ENCODE peak calls at places on chromosomes 12 and 14, in nine cellular contexts. One of them, this sample, is unnamed.

GRCh38 chr12:31324116-31324844 is 1.7 kb downstream of the SINHCAF start:
- DNase-seq in NCI-H774: peak; percentile 73
- DNase-seq in stimulated activated CD8-positive, alpha-beta memory T cell treated with anti-CD3 and anti-CD28 coated beads, Interleukin-4, amount 100 ng/mL, for 24 hours: peak; percentile 50
- DNase-seq in activated naive CD4-positive, alpha-beta T cell treated with anti-CD3 and anti-CD28 coated beads for 36 hours: peak; percentile 74
- DNase-seq in mesenteric fat pad: peak; percentile 90
- DNase-seq in COR-L47: peak; percentile 49
- DNase-seq in GOT3: no peak
- DNase-seq in T-helper 2 cell: peak; percentile 82
- DNase-seq in AG04450: peak; percentile 38
- DNase-seq in this sample: peak; percentile 79

GRCh38 chr12:64028541-64028940 is 184.0 kb downstream of the SRGAP1 start:
- DNase-seq in GOT3: no peak
- DNase-seq in T-helper 2 cell: no peak
- DNase-seq in NCI-H774: no peak
- DNase-seq in mesenteric fat pad: no peak
- DNase-seq in AG04450: no peak
- DNase-seq in stimulated activated CD8-positive, alpha-beta memory T cell treated with anti-CD3 and anti-CD28 coated beads, Interleukin-4, amount 100 ng/mL, for 24 hours: no peak
- DNase-seq in activated naive CD4-positive, alpha-beta T cell treated with anti-CD3 and anti-CD28 coated beads for 36 hours: no peak
- DNase-seq in COR-L47: no peak
- DNase-seq in this sample: no peak

GRCh38 chr14:98826618-98827017 is 445.4 kb downstream of the BCL11B start:
- DNase-seq in NCI-H774: no peak
- DNase-seq in T-helper 2 cell: no peak
- DNase-seq in COR-L47: peak; percentile 34
- DNase-seq in stimulated activated CD8-positive, alpha-beta memory T cell treated with anti-CD3 and anti-CD28 coated beads, Interleukin-4, amount 100 ng/mL, for 24 hours: no peak
- DNase-seq in GOT3: no peak
- DNase-seq in AG04450: no peak
- DNase-seq in mesenteric fat pad: no peak
- DNase-seq in activated naive CD4-positive, alpha-beta T cell treated with anti-CD3 and anti-CD28 coated beads for 36 hours: no peak
- DNase-seq in this sample: no peak

GRCh38 chr14:30129795-30130194 is 202.1 kb upstream of the PRKD1 start:
- DNase-seq in GOT3: no peak
- DNase-seq in activated naive CD4-positive, alpha-beta T cell treated with anti-CD3 and anti-CD28 coated beads for 36 hours: no peak
- DNase-seq in T-helper 2 cell: no peak
- DNase-seq in stimulated activated CD8-positive, alpha-beta memory T cell treated with anti-CD3 and anti-CD28 coated beads, Interleukin-4, amount 100 ng/mL, for 24 hours: no peak
- DNase-seq in mesenteric fat pad: no peak
- DNase-seq in NCI-H774: no peak
- DNase-seq in COR-L47: no peak
- DNase-seq in AG04450: no peak
- DNase-seq in this sample: no peak

GRCh38 chr14:90429764-90430163 is 32.9 kb downstream of the CALM1 start:
- DNase-seq in stimulated activated CD8-positive, alpha-beta memory T cell treated with anti-CD3 and anti-CD28 coated beads, Interleukin-4, amount 100 ng/mL, for 24 hours: no peak
- DNase-seq in COR-L47: no peak
- DNase-seq in T-helper 2 cell: no peak
- DNase-seq in mesenteric fat pad: no peak
- DNase-seq in AG04450: no peak
- DNase-seq in GOT3: no peak
- DNase-seq in NCI-H774: no peak
- DNase-seq in activated naive CD4-positive, alpha-beta T cell treated with anti-CD3 and anti-CD28 coated beads for 36 hours: no peak
- DNase-seq in this sample: no peak

GRCh38 chr14:102830474-102831045 is 53.3 kb downstream of the TRAF3 start:
- DNase-seq in stimulated activated CD8-positive, alpha-beta memory T cell treated with anti-CD3 and anti-CD28 coated beads, Interleukin-4, amount 100 ng/mL, for 24 hours: no peak
- DNase-seq in COR-L47: no peak
- DNase-seq in mesenteric fat pad: no peak
- DNase-seq in activated naive CD4-positive, alpha-beta T cell treated with anti-CD3 and anti-CD28 coated beads for 36 hours: no peak
- DNase-seq in T-helper 2 cell: no peak
- DNase-seq in NCI-H774: no peak
- DNase-seq in GOT3: no peak
- DNase-seq in AG04450: no peak
- DNase-seq in this sample: no peak

GRCh38 chr14:22850944-22851790 is 14.8 kb downstream of the MMP14 start:
- DNase-seq in T-helper 2 cell: no peak
- DNase-seq in activated naive CD4-positive, alpha-beta T cell treated with anti-CD3 and anti-CD28 coated beads for 36 hours: peak; percentile 27
- DNase-seq in NCI-H774: no peak
- DNase-seq in COR-L47: no peak
- DNase-seq in stimulated activated CD8-positive, alpha-beta memory T cell treated with anti-CD3 and anti-CD28 coated beads, Interleukin-4, amount 100 ng/mL, for 24 hours: no peak
- DNase-seq in AG04450: peak; percentile 82
- DNase-seq in GOT3: peak; percentile 38
- DNase-seq in mesenteric fat pad: no peak
- DNase-seq in this sample: peak; percentile 90

GRCh38 chr12:117037296-117038022 is 61.8 kb downstream of the TESC start:
- DNase-seq in activated naive CD4-positive, alpha-beta T cell treated with anti-CD3 and anti-CD28 coated beads for 36 hours: no peak
- DNase-seq in stimulated activated CD8-positive, alpha-beta memory T cell treated with anti-CD3 and anti-CD28 coated beads, Interleukin-4, amount 100 ng/mL, for 24 hours: no peak
- DNase-seq in GOT3: no peak
- DNase-seq in AG04450: peak; percentile 6
- DNase-seq in T-helper 2 cell: no peak
- DNase-seq in COR-L47: no peak
- DNase-seq in mesenteric fat pad: no peak
- DNase-seq in NCI-H774: no peak
- DNase-seq in this sample: no peak

GRCh38 chr12:75257510-75257909 is 47.9 kb upstream of the KCNC2 start:
- DNase-seq in T-helper 2 cell: no peak
- DNase-seq in activated naive CD4-positive, alpha-beta T cell treated with anti-CD3 and anti-CD28 coated beads for 36 hours: no peak
- DNase-seq in AG04450: no peak
- DNase-seq in GOT3: no peak
- DNase-seq in NCI-H774: no peak
- DNase-seq in stimulated activated CD8-positive, alpha-beta memory T cell treated with anti-CD3 and anti-CD28 coated beads, Interleukin-4, amount 100 ng/mL, for 24 hours: no peak
- DNase-seq in mesenteric fat pad: no peak
- DNase-seq in COR-L47: no peak
- DNase-seq in this sample: no peak

GRCh38 chr12:96889273-96889933 is 17.7 kb upstream of the NEDD1 start:
- DNase-seq in T-helper 2 cell: no peak
- DNase-seq in GOT3: no peak
- DNase-seq in mesenteric fat pad: no peak
- DNase-seq in NCI-H774: no peak
- DNase-seq in stimulated activated CD8-positive, alpha-beta memory T cell treated with anti-CD3 and anti-CD28 coated beads, Interleukin-4, amount 100 ng/mL, for 24 hours: no peak
- DNase-seq in COR-L47: no peak
- DNase-seq in AG04450: peak; percentile 23
- DNase-seq in activated naive CD4-positive, alpha-beta T cell treated with anti-CD3 and anti-CD28 coated beads for 36 hours: no peak
- DNase-seq in this sample: no peak

GRCh38 chr14:94545131-94545841 is 16.0 kb upstream of the SERPINA4 start:
- DNase-seq in GOT3: no peak
- DNase-seq in NCI-H774: no peak
- DNase-seq in mesenteric fat pad: peak; percentile 69
- DNase-seq in AG04450: no peak
- DNase-seq in T-helper 2 cell: no peak
- DNase-seq in activated naive CD4-positive, alpha-beta T cell treated with anti-CD3 and anti-CD28 coated beads for 36 hours: no peak
- DNase-seq in COR-L47: peak; percentile 68
- DNase-seq in stimulated activated CD8-positive, alpha-beta memory T cell treated with anti-CD3 and anti-CD28 coated beads, Interleukin-4, amount 100 ng/mL, for 24 hours: no peak
- DNase-seq in this sample: no peak

GRCh38 chr14:74502236-74503019 is 8.9 kb downstream of the ISCA2 start:
- DNase-seq in COR-L47: no peak
- DNase-seq in NCI-H774: no peak
- DNase-seq in stimulated activated CD8-positive, alpha-beta memory T cell treated with anti-CD3 and anti-CD28 coated beads, Interleukin-4, amount 100 ng/mL, for 24 hours: no peak
- DNase-seq in T-helper 2 cell: no peak
- DNase-seq in activated naive CD4-positive, alpha-beta T cell treated with anti-CD3 and anti-CD28 coated beads for 36 hours: peak; percentile 44
- DNase-seq in GOT3: no peak
- DNase-seq in AG04450: no peak
- DNase-seq in mesenteric fat pad: no peak
- DNase-seq in this sample: peak; percentile 39

GRCh38 chr14:100594625-100594951 is 7.4 kb upstream of the BEGAIN start:
- DNase-seq in activated naive CD4-positive, alpha-beta T cell treated with anti-CD3 and anti-CD28 coated beads for 36 hours: no peak
- DNase-seq in AG04450: no peak
- DNase-seq in GOT3: no peak
- DNase-seq in T-helper 2 cell: no peak
- DNase-seq in COR-L47: no peak
- DNase-seq in mesenteric fat pad: peak; percentile 67
- DNase-seq in NCI-H774: no peak
- DNase-seq in stimulated activated CD8-positive, alpha-beta memory T cell treated with anti-CD3 and anti-CD28 coated beads, Interleukin-4, amount 100 ng/mL, for 24 hours: no peak
- DNase-seq in this sample: no peak

GRCh38 chr12:119208626-119209061 is 29.9 kb downstream of the HSPB8 start:
- DNase-seq in T-helper 2 cell: no peak
- DNase-seq in mesenteric fat pad: no peak
- DNase-seq in GOT3: peak; percentile 32
- DNase-seq in NCI-H774: peak; percentile 71
- DNase-seq in stimulated activated CD8-positive, alpha-beta memory T cell treated with anti-CD3 and anti-CD28 coated beads, Interleukin-4, amount 100 ng/mL, for 24 hours: no peak
- DNase-seq in AG04450: no peak
- DNase-seq in COR-L47: no peak
- DNase-seq in activated naive CD4-positive, alpha-beta T cell treated with anti-CD3 and anti-CD28 coated beads for 36 hours: no peak
- DNase-seq in this sample: peak; percentile 83

GRCh38 chr12:3295648-3296408 is 195.2 kb upstream of the PRMT8 start:
- DNase-seq in NCI-H774: no peak
- DNase-seq in T-helper 2 cell: no peak
- DNase-seq in GOT3: no peak
- DNase-seq in mesenteric fat pad: no peak
- DNase-seq in COR-L47: no peak
- DNase-seq in stimulated activated CD8-positive, alpha-beta memory T cell treated with anti-CD3 and anti-CD28 coated beads, Interleukin-4, amount 100 ng/mL, for 24 hours: no peak
- DNase-seq in AG04450: no peak
- DNase-seq in activated naive CD4-positive, alpha-beta T cell treated with anti-CD3 and anti-CD28 coated beads for 36 hours: no peak
- DNase-seq in this sample: no peak

GRCh38 chr14:37472906-37473305 is 122.1 kb downstream of the FOXA1 start:
- DNase-seq in mesenteric fat pad: no peak
- DNase-seq in NCI-H774: no peak
- DNase-seq in T-helper 2 cell: no peak
- DNase-seq in stimulated activated CD8-positive, alpha-beta memory T cell treated with anti-CD3 and anti-CD28 coated beads, Interleukin-4, amount 100 ng/mL, for 24 hours: no peak
- DNase-seq in GOT3: no peak
- DNase-seq in COR-L47: no peak
- DNase-seq in activated naive CD4-positive, alpha-beta T cell treated with anti-CD3 and anti-CD28 coated beads for 36 hours: no peak
- DNase-seq in AG04450: no peak
- DNase-seq in this sample: no peak

GRCh38 chr12:45242180-45242579 is 26.3 kb downstream of the ANO6 start:
- DNase-seq in activated naive CD4-positive, alpha-beta T cell treated with anti-CD3 and anti-CD28 coated beads for 36 hours: no peak
- DNase-seq in NCI-H774: no peak
- DNase-seq in stimulated activated CD8-positive, alpha-beta memory T cell treated with anti-CD3 and anti-CD28 coated beads, Interleukin-4, amount 100 ng/mL, for 24 hours: no peak
- DNase-seq in COR-L47: no peak
- DNase-seq in AG04450: no peak
- DNase-seq in mesenteric fat pad: no peak
- DNase-seq in GOT3: no peak
- DNase-seq in T-helper 2 cell: no peak
- DNase-seq in this sample: no peak

GRCh38 chr14:61866932-61867920 is 105.0 kb downstream of the SNAPC1 start:
- DNase-seq in COR-L47: no peak
- DNase-seq in GOT3: no peak
- DNase-seq in AG04450: no peak
- DNase-seq in NCI-H774: no peak
- DNase-seq in stimulated activated CD8-positive, alpha-beta memory T cell treated with anti-CD3 and anti-CD28 coated beads, Interleukin-4, amount 100 ng/mL, for 24 hours: no peak
- DNase-seq in T-helper 2 cell: no peak
- DNase-seq in mesenteric fat pad: no peak
- DNase-seq in activated naive CD4-positive, alpha-beta T cell treated with anti-CD3 and anti-CD28 coated beads for 36 hours: no peak
- DNase-seq in this sample: no peak

GRCh38 chr12:98259667-98260066 is 255.7 kb upstream of the TMPO start:
- DNase-seq in mesenteric fat pad: no peak
- DNase-seq in stimulated activated CD8-positive, alpha-beta memory T cell treated with anti-CD3 and anti-CD28 coated beads, Interleukin-4, amount 100 ng/mL, for 24 hours: no peak
- DNase-seq in NCI-H774: no peak
- DNase-seq in T-helper 2 cell: no peak
- DNase-seq in activated naive CD4-positive, alpha-beta T cell treated with anti-CD3 and anti-CD28 coated beads for 36 hours: no peak
- DNase-seq in COR-L47: no peak
- DNase-seq in GOT3: no peak
- DNase-seq in AG04450: no peak
- DNase-seq in this sample: no peak

GRCh38 chr12:93974252-93974651 is 174.1 kb upstream of the PLXNC1 start:
- DNase-seq in mesenteric fat pad: no peak
- DNase-seq in AG04450: no peak
- DNase-seq in T-helper 2 cell: no peak
- DNase-seq in activated naive CD4-positive, alpha-beta T cell treated with anti-CD3 and anti-CD28 coated beads for 36 hours: no peak
- DNase-seq in GOT3: no peak
- DNase-seq in COR-L47: no peak
- DNase-seq in NCI-H774: no peak
- DNase-seq in stimulated activated CD8-positive, alpha-beta memory T cell treated with anti-CD3 and anti-CD28 coated beads, Interleukin-4, amount 100 ng/mL, for 24 hours: no peak
- DNase-seq in this sample: no peak

GRCh38 chr12:131912526-131913274 is 16.4 kb upstream of the PUS1 start:
- DNase-seq in activated naive CD4-positive, alpha-beta T cell treated with anti-CD3 and anti-CD28 coated beads for 36 hours: no peak
- DNase-seq in T-helper 2 cell: no peak
- DNase-seq in COR-L47: peak; percentile 65
- DNase-seq in stimulated activated CD8-positive, alpha-beta memory T cell treated with anti-CD3 and anti-CD28 coated beads, Interleukin-4, amount 100 ng/mL, for 24 hours: no peak
- DNase-seq in AG04450: peak; percentile 37
- DNase-seq in NCI-H774: no peak
- DNase-seq in mesenteric fat pad: no peak
- DNase-seq in GOT3: no peak
- DNase-seq in this sample: peak; percentile 65

GRCh38 chr14:68888025-68888850 is 90.9 kb downstream of the ACTN1 start:
- DNase-seq in NCI-H774: no peak
- DNase-seq in T-helper 2 cell: no peak
- DNase-seq in activated naive CD4-positive, alpha-beta T cell treated with anti-CD3 and anti-CD28 coated beads for 36 hours: no peak
- DNase-seq in stimulated activated CD8-positive, alpha-beta memory T cell treated with anti-CD3 and anti-CD28 coated beads, Interleukin-4, amount 100 ng/mL, for 24 hours: no peak
- DNase-seq in GOT3: no peak
- DNase-seq in AG04450: no peak
- DNase-seq in mesenteric fat pad: no peak
- DNase-seq in COR-L47: no peak
- DNase-seq in this sample: no peak

GRCh38 chr12:49059063-49059384 is 1.6 kb downstream of the KMT2D start:
- DNase-seq in COR-L47: no peak
- DNase-seq in NCI-H774: no peak
- DNase-seq in stimulated activated CD8-positive, alpha-beta memory T cell treated with anti-CD3 and anti-CD28 coated beads, Interleukin-4, amount 100 ng/mL, for 24 hours: no peak
- DNase-seq in activated naive CD4-positive, alpha-beta T cell treated with anti-CD3 and anti-CD28 coated beads for 36 hours: no peak
- DNase-seq in GOT3: no peak
- DNase-seq in AG04450: no peak
- DNase-seq in T-helper 2 cell: no peak
- DNase-seq in mesenteric fat pad: no peak
- DNase-seq in this sample: no peak

GRCh38 chr12:68978678-68979077 is 45.7 kb upstream of the CPM start:
- DNase-seq in T-helper 2 cell: no peak
- DNase-seq in NCI-H774: no peak
- DNase-seq in mesenteric fat pad: no peak
- DNase-seq in GOT3: no peak
- DNase-seq in stimulated activated CD8-positive, alpha-beta memory T cell treated with anti-CD3 and anti-CD28 coated beads, Interleukin-4, amount 100 ng/mL, for 24 hours: no peak
- DNase-seq in COR-L47: no peak
- DNase-seq in AG04450: no peak
- DNase-seq in activated naive CD4-positive, alpha-beta T cell treated with anti-CD3 and anti-CD28 coated beads for 36 hours: no peak
- DNase-seq in this sample: no peak

GRCh38 chr12:109775172-109775881 is 57.9 kb downstream of the TRPV4 start:
- DNase-seq in NCI-H774: peak; percentile 73
- DNase-seq in COR-L47: peak; percentile 70
- DNase-seq in GOT3: peak; percentile 8
- DNase-seq in stimulated activated CD8-positive, alpha-beta memory T cell treated with anti-CD3 and anti-CD28 coated beads, Interleukin-4, amount 100 ng/mL, for 24 hours: peak; percentile 63
- DNase-seq in mesenteric fat pad: no peak
- DNase-seq in activated naive CD4-positive, alpha-beta T cell treated with anti-CD3 and anti-CD28 coated beads for 36 hours: peak; percentile 84
- DNase-seq in T-helper 2 cell: peak; percentile 22
- DNase-seq in AG04450: peak; percentile 30
- DNase-seq in this sample: peak; percentile 82

GRCh38 chr12:51460519-51460918 is 35.9 kb downstream of the SLC4A8 start:
- DNase-seq in GOT3: no peak
- DNase-seq in NCI-H774: peak; percentile 26
- DNase-seq in mesenteric fat pad: no peak
- DNase-seq in COR-L47: no peak
- DNase-seq in stimulated activated CD8-positive, alpha-beta memory T cell treated with anti-CD3 and anti-CD28 coated beads, Interleukin-4, amount 100 ng/mL, for 24 hours: no peak
- DNase-seq in AG04450: no peak
- DNase-seq in T-helper 2 cell: no peak
- DNase-seq in activated naive CD4-positive, alpha-beta T cell treated with anti-CD3 and anti-CD28 coated beads for 36 hours: no peak
- DNase-seq in this sample: no peak

GRCh38 chr12:19951664-19952063 is 416.7 kb upstream of the PDE3A start:
- DNase-seq in stimulated activated CD8-positive, alpha-beta memory T cell treated with anti-CD3 and anti-CD28 coated beads, Interleukin-4, amount 100 ng/mL, for 24 hours: no peak
- DNase-seq in COR-L47: no peak
- DNase-seq in NCI-H774: no peak
- DNase-seq in activated naive CD4-positive, alpha-beta T cell treated with anti-CD3 and anti-CD28 coated beads for 36 hours: no peak
- DNase-seq in T-helper 2 cell: no peak
- DNase-seq in GOT3: no peak
- DNase-seq in mesenteric fat pad: no peak
- DNase-seq in AG04450: no peak
- DNase-seq in this sample: no peak

GRCh38 chr12:123494124-123494843 is 36.3 kb downstream of the SNRNP35 start:
- DNase-seq in AG04450: no peak
- DNase-seq in mesenteric fat pad: no peak
- DNase-seq in GOT3: no peak
- DNase-seq in T-helper 2 cell: no peak
- DNase-seq in stimulated activated CD8-positive, alpha-beta memory T cell treated with anti-CD3 and anti-CD28 coated beads, Interleukin-4, amount 100 ng/mL, for 24 hours: no peak
- DNase-seq in activated naive CD4-positive, alpha-beta T cell treated with anti-CD3 and anti-CD28 coated beads for 36 hours: no peak
- DNase-seq in COR-L47: no peak
- DNase-seq in NCI-H774: no peak
- DNase-seq in this sample: no peak

GRCh38 chr12:3204716-3205617 is 127.8 kb downstream of the TSPAN9 start:
- DNase-seq in COR-L47: no peak
- DNase-seq in AG04450: no peak
- DNase-seq in T-helper 2 cell: no peak
- DNase-seq in NCI-H774: peak; percentile 59
- DNase-seq in GOT3: no peak
- DNase-seq in mesenteric fat pad: no peak
- DNase-seq in stimulated activated CD8-positive, alpha-beta memory T cell treated with anti-CD3 and anti-CD28 coated beads, Interleukin-4, amount 100 ng/mL, for 24 hours: no peak
- DNase-seq in activated naive CD4-positive, alpha-beta T cell treated with anti-CD3 and anti-CD28 coated beads for 36 hours: no peak
- DNase-seq in this sample: no peak

GRCh38 chr12:121807656-121808347 is 4.0 kb downstream of the SETD1B start:
- DNase-seq in stimulated activated CD8-positive, alpha-beta memory T cell treated with anti-CD3 and anti-CD28 coated beads, Interleukin-4, amount 100 ng/mL, for 24 hours: no peak
- DNase-seq in mesenteric fat pad: no peak
- DNase-seq in NCI-H774: no peak
- DNase-seq in AG04450: no peak
- DNase-seq in T-helper 2 cell: no peak
- DNase-seq in GOT3: no peak
- DNase-seq in COR-L47: no peak
- DNase-seq in activated naive CD4-positive, alpha-beta T cell treated with anti-CD3 and anti-CD28 coated beads for 36 hours: no peak
- DNase-seq in this sample: no peak

GRCh38 chr14:79043194-79043889 is 873.2 kb downstream of the NRXN3 start:
- DNase-seq in stimulated activated CD8-positive, alpha-beta memory T cell treated with anti-CD3 and anti-CD28 coated beads, Interleukin-4, amount 100 ng/mL, for 24 hours: no peak
- DNase-seq in AG04450: no peak
- DNase-seq in COR-L47: no peak
- DNase-seq in NCI-H774: no peak
- DNase-seq in T-helper 2 cell: no peak
- DNase-seq in mesenteric fat pad: no peak
- DNase-seq in activated naive CD4-positive, alpha-beta T cell treated with anti-CD3 and anti-CD28 coated beads for 36 hours: no peak
- DNase-seq in GOT3: no peak
- DNase-seq in this sample: no peak